ENCODE peak calls at places on chromosomes 2 and 18, in six cellular contexts. T is neural progenitor cell, M is MM.1S, Q is GM23338, E is PC-3, Y is SK-N-SH. D is an unnamed sample.

GRCh38 chr2:10882568-10882967 is 29.2 kb upstream of the KCNF1 start:
- DNase-seq in T (no peak), M (no peak), Q (no peak), E (no peak), Y (no peak), D (peak; percentile 4)

GRCh38 chr18:64037812-64038414 is 68.0 kb downstream of the SERPINB8 start:
- DNase-seq in T (peak; percentile 62), M (peak; percentile 58), Q (peak; percentile 82), E (peak; percentile 74), Y (peak; percentile 70), D (no peak)

GRCh38 chr2:134776836-134777235 is 58.0 kb upstream of the TMEM163 start:
- DNase-seq in T (peak; percentile 23), M (no peak), Q (no peak), E (no peak), Y (no peak), D (no peak)

GRCh38 chr2:236196366-236196765 is 28.2 kb upstream of the GBX2 start:
- DNase-seq in T (no peak), M (no peak), Q (no peak), E (no peak), Y (no peak), D (peak; percentile 13)

GRCh38 chr2:96464651-96465050 is 40.5 kb downstream of the NEURL3 start:
- DNase-seq in T (no peak), M (no peak), Q (no peak), E (no peak), Y (no peak), D (no peak)

GRCh38 chr2:66058675-66059074 is 376.2 kb upstream of the MEIS1 start:
- DNase-seq in T (no peak), M (no peak), Q (peak; percentile 30), E (no peak), Y (no peak), D (no peak)

GRCh38 chr2:191699341-191699945 is 21.5 kb downstream of the NABP1 start:
- DNase-seq in T (no peak), M (no peak), Q (no peak), E (peak; percentile 44), Y (no peak), D (no peak)

GRCh38 chr18:63997606-63998005 is 27.7 kb downstream of the SERPINB8 start:
- DNase-seq in T (no peak), M (no peak), Q (no peak), E (no peak), Y (no peak), D (no peak)

GRCh38 chr2:151049746-151050145 is 211.9 kb downstream of the RBM43 start:
- DNase-seq in T (no peak), M (no peak), Q (no peak), E (peak; percentile 54), Y (no peak), D (peak; percentile 11)

GRCh38 chr2:98869868-98870267 is 66.2 kb downstream of the CRACDL start:
- DNase-seq in T (no peak), M (peak; percentile 96), Q (no peak), E (peak; percentile 81), Y (no peak), D (peak; percentile 97)

GRCh38 chr18:63182861-63183260 is 136.7 kb downstream of the BCL2 start:
- DNase-seq in T (no peak), M (no peak), Q (no peak), E (no peak), Y (no peak), D (no peak)

GRCh38 chr2:10909050-10909995 is 2.4 kb upstream of the KCNF1 start:
- DNase-seq in T (peak; percentile 76), M (no peak), Q (peak; percentile 87), E (peak; percentile 28), Y (peak; percentile 88), D (peak; percentile 30)

GRCh38 chr2:106025796-106026195 is 168.3 kb downstream of the UXS1 start:
- DNase-seq in T (no peak), M (no peak), Q (no peak), E (no peak), Y (no peak), D (no peak)

GRCh38 chr2:126775300-126775985 is 119.5 kb downstream of the GYPC start:
- DNase-seq in T (no peak), M (no peak), Q (no peak), E (no peak), Y (no peak), D (no peak)

GRCh38 chr2:199901942-199902341 is 9.2 kb upstream of the C2orf69 start:
- DNase-seq in T (no peak), M (no peak), Q (no peak), E (no peak), Y (no peak), D (no peak)

GRCh38 chr18:48031011-48031480 is 100.6 kb upstream of the SMAD2 start:
- DNase-seq in T (peak; percentile 82), M (peak; percentile 61), Q (peak; percentile 84), E (peak; percentile 59), Y (peak; percentile 84), D (peak; percentile 38)

GRCh38 chr2:35298493-35298892 is 1057.1 kb upstream of the CRIM1 start:
- DNase-seq in T (no peak), M (no peak), Q (no peak), E (peak; percentile 2), Y (no peak), D (no peak)

GRCh38 chr2:224162122-224162521 is 123.0 kb upstream of the SERPINE2 start:
- DNase-seq in T (no peak), M (no peak), Q (no peak), E (peak; percentile 59), Y (no peak), D (no peak)

GRCh38 chr2:60475311-60475830 is 78.1 kb downstream of the BCL11A start:
- DNase-seq in T (no peak), M (no peak), Q (no peak), E (no peak), Y (no peak), D (no peak)

GRCh38 chr2:12549641-12550040 is 167.1 kb upstream of the TRIB2 start:
- DNase-seq in T (no peak), M (no peak), Q (no peak), E (peak; percentile 60), Y (no peak), D (peak; percentile 57)

GRCh38 chr2:141957827-141958440 is 172.9 kb downstream of the LRP1B start:
- DNase-seq in T (no peak), M (no peak), Q (no peak), E (no peak), Y (no peak), D (no peak)

GRCh38 chr2:69119104-69119503 is 106.1 kb downstream of the ANTXR1 start:
- DNase-seq in T (no peak), M (no peak), Q (peak; percentile 11), E (no peak), Y (no peak), D (no peak)

GRCh38 chr2:230416061-230416721 is at the start of gene SP100:
- DNase-seq in T (no peak), M (peak; percentile 76), Q (peak; percentile 33), E (peak; percentile 74), Y (no peak), D (peak; percentile 69)

GRCh38 chr2:104056451-104056850 is 797.5 kb upstream of the POU3F3 start:
- DNase-seq in T (no peak), M (no peak), Q (no peak), E (no peak), Y (no peak), D (no peak)

GRCh38 chr18:34494359-34494696 is 215.8 kb upstream of the DTNA start:
- DNase-seq in T (peak; percentile 8), M (no peak), Q (peak; percentile 40), E (no peak), Y (no peak), D (no peak)

GRCh38 chr2:191020742-191021381 is 6.9 kb upstream of the STAT1 start:
- DNase-seq in T (no peak), M (peak; percentile 27), Q (no peak), E (peak; percentile 65), Y (no peak), D (no peak)

GRCh38 chr18:49206717-49207116 is 253.7 kb downstream of the DYM start:
- DNase-seq in T (no peak), M (no peak), Q (no peak), E (no peak), Y (peak; percentile 8), D (no peak)

GRCh38 chr2:234963785-234964615 is 12.2 kb downstream of the SH3BP4 start:
- DNase-seq in T (no peak), M (no peak), Q (no peak), E (peak; percentile 91), Y (no peak), D (peak; percentile 98)

GRCh38 chr2:234964631-234965461 is 13.0 kb downstream of the SH3BP4 start:
- DNase-seq in T (no peak), M (no peak), Q (no peak), E (no peak), Y (peak; percentile 80), D (no peak)

GRCh38 chr2:234967874-234968208 is 16.0 kb downstream of the SH3BP4 start:
- DNase-seq in T (no peak), M (no peak), Q (no peak), E (no peak), Y (no peak), D (peak; percentile 48)

GRCh38 chr2:234967201-234967873 is 15.5 kb downstream of the SH3BP4 start:
- DNase-seq in T (no peak), M (no peak), Q (no peak), E (no peak), Y (no peak), D (no peak)

GRCh38 chr2:234966340-234966739 is 14.5 kb downstream of the SH3BP4 start:
- DNase-seq in T (no peak), M (no peak), Q (no peak), E (no peak), Y (no peak), D (no peak)
- H4K20me1 ChIP-seq in T (peaks cover 99% of the 10 kb centered on the region), M (no peaks in the 10 kb centered on the region), Q (peaks cover 67% of the 10 kb centered on the region), E (peaks cover 3% of the 10 kb centered on the region), Y (peaks cover 95% of the 10 kb centered on the region), D (peaks cover 5% of the 10 kb centered on the region)

GRCh38 chr2:157853211-157853610 is 22.9 kb downstream of the ACVR1 start:
- DNase-seq in T (no peak), M (no peak), Q (no peak), E (no peak), Y (no peak), D (no peak)
- TF ChIP-seq CTCF in T (no peak), M (no peak), Q (no peak), E (no peak), Y (no peak), D (no peak)

DNA sequence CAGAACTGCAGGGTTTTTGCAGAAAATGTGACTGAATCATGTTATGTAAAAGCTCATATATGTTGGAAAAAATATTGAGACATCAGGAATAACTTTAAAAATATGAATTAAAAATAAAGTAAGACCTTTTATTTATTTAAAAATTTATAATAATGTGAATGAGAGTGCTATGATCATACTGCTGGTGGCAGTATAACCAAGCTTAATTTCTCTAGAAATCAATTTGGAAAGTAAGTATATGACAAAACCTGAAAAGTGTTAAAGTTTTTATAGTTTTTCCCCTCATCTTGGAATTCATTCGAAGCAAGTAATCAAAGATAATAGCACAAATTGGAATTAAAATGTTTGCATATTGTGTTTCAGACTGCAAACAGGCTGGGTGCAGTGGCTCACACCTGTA is 7.5 kb downstream of the SLC39A10 start:
- DNase-seq in T (no peak), M (no peak), Q (no peak), E (peak; percentile 48), Y (no peak), D (no peak)
- H3F3A ChIP-seq in T (peaks cover 1% of the 10 kb centered on the region), M (no peaks in the 10 kb centered on the region), Q (no peaks in the 10 kb centered on the region), E (no peaks in the 10 kb centered on the region), Y (peaks cover 22% of the 10 kb centered on the region), D (no peaks in the 10 kb centered on the region)

GRCh38 chr2:54483426-54483825 is 27.3 kb downstream of the SPTBN1 start:
- DNase-seq in T (no peak), M (no peak), Q (no peak), E (peak; percentile 38), Y (no peak), D (peak; percentile 52)
- H4K20me1 ChIP-seq in T (no peaks in the 10 kb centered on the region), M (no peaks in the 10 kb centered on the region), Q (no peaks in the 10 kb centered on the region), E (no peaks in the 10 kb centered on the region), Y (peaks cover 62% of the 10 kb centered on the region), D (no peaks in the 10 kb centered on the region)

D was measured in PC-9.